ENCODE peak calls at places on chromosome 19, in five cellular contexts. One of them, this sample, is unnamed.

GRCh38 chr19:5131031-5131865 is 162.3 kb downstream of the KDM4B start:
- DNase-seq in stimulated activated CD8-positive, alpha-beta memory T cell treated with anti-CD3 and anti-CD28 coated beads, Interleukin-7, amount 100 ng/mL, for 1 hour: no peak
- DNase-seq in MCF 10A: no peak
- DNase-seq in activated CD8-positive, alpha-beta memory T cell treated with anti-CD3 and anti-CD28 coated beads, Interleukin-2, amount 10 ng/mL, durations not matched to agents 7 days and 5 days: no peak
- DNase-seq in RPMI7951: no peak
- DNase-seq in this sample: no peak

GRCh38 chr19:49605605-49606004 is 14.6 kb downstream of the PRR12 start:
- DNase-seq in stimulated activated CD8-positive, alpha-beta memory T cell treated with anti-CD3 and anti-CD28 coated beads, Interleukin-7, amount 100 ng/mL, for 1 hour: no peak
- DNase-seq in activated CD8-positive, alpha-beta memory T cell treated with anti-CD3 and anti-CD28 coated beads, Interleukin-2, amount 10 ng/mL, durations not matched to agents 7 days and 5 days: no peak
- DNase-seq in RPMI7951: no peak
- DNase-seq in MCF 10A: no peak
- DNase-seq in this sample: no peak

GRCh38 chr19:38648789-38649304 is 1.4 kb downstream of the ACTN4 start:
- DNase-seq in MCF 10A: peak
- DNase-seq in RPMI7951: no peak
- DNase-seq in activated CD8-positive, alpha-beta memory T cell treated with anti-CD3 and anti-CD28 coated beads, Interleukin-2, amount 10 ng/mL, durations not matched to agents 7 days and 5 days: no peak
- DNase-seq in stimulated activated CD8-positive, alpha-beta memory T cell treated with anti-CD3 and anti-CD28 coated beads, Interleukin-7, amount 100 ng/mL, for 1 hour: no peak
- DNase-seq in this sample: no peak

GRCh38 chr19:35247526-35248309 is 1.1 kb upstream of the LSR start:
- DNase-seq in stimulated activated CD8-positive, alpha-beta memory T cell treated with anti-CD3 and anti-CD28 coated beads, Interleukin-7, amount 100 ng/mL, for 1 hour: peak
- DNase-seq in activated CD8-positive, alpha-beta memory T cell treated with anti-CD3 and anti-CD28 coated beads, Interleukin-2, amount 10 ng/mL, durations not matched to agents 7 days and 5 days: peak
- DNase-seq in RPMI7951: no peak
- DNase-seq in MCF 10A: peak
- DNase-seq in this sample: no peak

GRCh38 chr19:1566392-1567115 is 1.6 kb downstream of the MEX3D start:
- DNase-seq in MCF 10A: peak
- DNase-seq in activated CD8-positive, alpha-beta memory T cell treated with anti-CD3 and anti-CD28 coated beads, Interleukin-2, amount 10 ng/mL, durations not matched to agents 7 days and 5 days: no peak
- DNase-seq in RPMI7951: peak
- DNase-seq in stimulated activated CD8-positive, alpha-beta memory T cell treated with anti-CD3 and anti-CD28 coated beads, Interleukin-7, amount 100 ng/mL, for 1 hour: no peak
- DNase-seq in this sample: no peak

GRCh38 chr19:43460362-43461016 is 4.9 kb downstream of the LYPD3 start:
- DNase-seq in RPMI7951: no peak
- DNase-seq in MCF 10A: no peak
- DNase-seq in activated CD8-positive, alpha-beta memory T cell treated with anti-CD3 and anti-CD28 coated beads, Interleukin-2, amount 10 ng/mL, durations not matched to agents 7 days and 5 days: no peak
- DNase-seq in stimulated activated CD8-positive, alpha-beta memory T cell treated with anti-CD3 and anti-CD28 coated beads, Interleukin-7, amount 100 ng/mL, for 1 hour: no peak
- DNase-seq in this sample: no peak

GRCh38 chr19:49129238-49129583 is 9.9 kb downstream of the PPFIA3 start:
- DNase-seq in activated CD8-positive, alpha-beta memory T cell treated with anti-CD3 and anti-CD28 coated beads, Interleukin-2, amount 10 ng/mL, durations not matched to agents 7 days and 5 days: no peak
- DNase-seq in stimulated activated CD8-positive, alpha-beta memory T cell treated with anti-CD3 and anti-CD28 coated beads, Interleukin-7, amount 100 ng/mL, for 1 hour: no peak
- DNase-seq in MCF 10A: no peak
- DNase-seq in RPMI7951: peak
- DNase-seq in this sample: no peak

GRCh38 chr19:57559404-57560025 is at the start of gene ZNF550:
- DNase-seq in RPMI7951: peak
- DNase-seq in activated CD8-positive, alpha-beta memory T cell treated with anti-CD3 and anti-CD28 coated beads, Interleukin-2, amount 10 ng/mL, durations not matched to agents 7 days and 5 days: peak
- DNase-seq in MCF 10A: peak
- DNase-seq in stimulated activated CD8-positive, alpha-beta memory T cell treated with anti-CD3 and anti-CD28 coated beads, Interleukin-7, amount 100 ng/mL, for 1 hour: peak
- DNase-seq in this sample: peak

GRCh38 chr19:8321760-8322637 is 703 bp downstream of the RPS28 start:
- DNase-seq in activated CD8-positive, alpha-beta memory T cell treated with anti-CD3 and anti-CD28 coated beads, Interleukin-2, amount 10 ng/mL, durations not matched to agents 7 days and 5 days: no peak
- DNase-seq in stimulated activated CD8-positive, alpha-beta memory T cell treated with anti-CD3 and anti-CD28 coated beads, Interleukin-7, amount 100 ng/mL, for 1 hour: no peak
- DNase-seq in MCF 10A: no peak
- DNase-seq in RPMI7951: no peak
- DNase-seq in this sample: no peak

GRCh38 chr19:5934779-5935472 is 20.9 kb downstream of the CAPS start:
- DNase-seq in RPMI7951: peak
- DNase-seq in activated CD8-positive, alpha-beta memory T cell treated with anti-CD3 and anti-CD28 coated beads, Interleukin-2, amount 10 ng/mL, durations not matched to agents 7 days and 5 days: no peak
- DNase-seq in stimulated activated CD8-positive, alpha-beta memory T cell treated with anti-CD3 and anti-CD28 coated beads, Interleukin-7, amount 100 ng/mL, for 1 hour: no peak
- DNase-seq in MCF 10A: no peak
- DNase-seq in this sample: no peak

GRCh38 chr19:46515879-46516350 is 20.2 kb upstream of the PNMA8B start:
- DNase-seq in MCF 10A: peak
- DNase-seq in RPMI7951: peak
- DNase-seq in activated CD8-positive, alpha-beta memory T cell treated with anti-CD3 and anti-CD28 coated beads, Interleukin-2, amount 10 ng/mL, durations not matched to agents 7 days and 5 days: no peak
- DNase-seq in stimulated activated CD8-positive, alpha-beta memory T cell treated with anti-CD3 and anti-CD28 coated beads, Interleukin-7, amount 100 ng/mL, for 1 hour: no peak
- DNase-seq in this sample: no peak

GRCh38 chr19:47998800-47999199 is 4.4 kb downstream of the ELSPBP1 start:
- DNase-seq in stimulated activated CD8-positive, alpha-beta memory T cell treated with anti-CD3 and anti-CD28 coated beads, Interleukin-7, amount 100 ng/mL, for 1 hour: no peak
- DNase-seq in RPMI7951: no peak
- DNase-seq in activated CD8-positive, alpha-beta memory T cell treated with anti-CD3 and anti-CD28 coated beads, Interleukin-2, amount 10 ng/mL, durations not matched to agents 7 days and 5 days: no peak
- DNase-seq in MCF 10A: no peak
- DNase-seq in this sample: no peak

GRCh38 chr19:21947775-21948174 is 63.0 kb downstream of the ZNF208 start:
- DNase-seq in activated CD8-positive, alpha-beta memory T cell treated with anti-CD3 and anti-CD28 coated beads, Interleukin-2, amount 10 ng/mL, durations not matched to agents 7 days and 5 days: no peak
- DNase-seq in stimulated activated CD8-positive, alpha-beta memory T cell treated with anti-CD3 and anti-CD28 coated beads, Interleukin-7, amount 100 ng/mL, for 1 hour: no peak
- DNase-seq in RPMI7951: peak
- DNase-seq in MCF 10A: peak
- DNase-seq in this sample: no peak

GRCh38 chr19:18683955-18684641 is 618 bp downstream of the CRTC1 start:
- DNase-seq in activated CD8-positive, alpha-beta memory T cell treated with anti-CD3 and anti-CD28 coated beads, Interleukin-2, amount 10 ng/mL, durations not matched to agents 7 days and 5 days: no peak
- DNase-seq in MCF 10A: no peak
- DNase-seq in RPMI7951: no peak
- DNase-seq in stimulated activated CD8-positive, alpha-beta memory T cell treated with anti-CD3 and anti-CD28 coated beads, Interleukin-7, amount 100 ng/mL, for 1 hour: no peak
- DNase-seq in this sample: no peak

GRCh38 chr19:45113628-45114027 is 20.6 kb downstream of the PPP1R37 start:
- DNase-seq in activated CD8-positive, alpha-beta memory T cell treated with anti-CD3 and anti-CD28 coated beads, Interleukin-2, amount 10 ng/mL, durations not matched to agents 7 days and 5 days: no peak
- DNase-seq in RPMI7951: no peak
- DNase-seq in stimulated activated CD8-positive, alpha-beta memory T cell treated with anti-CD3 and anti-CD28 coated beads, Interleukin-7, amount 100 ng/mL, for 1 hour: no peak
- DNase-seq in MCF 10A: no peak
- DNase-seq in this sample: no peak

GRCh38 chr19:1618157-1619093 is 13.2 kb upstream of the UQCR11 start:
- DNase-seq in activated CD8-positive, alpha-beta memory T cell treated with anti-CD3 and anti-CD28 coated beads, Interleukin-2, amount 10 ng/mL, durations not matched to agents 7 days and 5 days: peak
- DNase-seq in MCF 10A: peak
- DNase-seq in stimulated activated CD8-positive, alpha-beta memory T cell treated with anti-CD3 and anti-CD28 coated beads, Interleukin-7, amount 100 ng/mL, for 1 hour: no peak
- DNase-seq in RPMI7951: peak
- DNase-seq in this sample: no peak

GRCh38 chr19:10887616-10888367 is 16.4 kb downstream of the CARM1 start:
- DNase-seq in RPMI7951: no peak
- DNase-seq in stimulated activated CD8-positive, alpha-beta memory T cell treated with anti-CD3 and anti-CD28 coated beads, Interleukin-7, amount 100 ng/mL, for 1 hour: no peak
- DNase-seq in MCF 10A: no peak
- DNase-seq in activated CD8-positive, alpha-beta memory T cell treated with anti-CD3 and anti-CD28 coated beads, Interleukin-2, amount 10 ng/mL, durations not matched to agents 7 days and 5 days: no peak
- DNase-seq in this sample: no peak

GRCh38 chr19:13366529-13367143 is 139.6 kb downstream of the CACNA1A start:
- DNase-seq in activated CD8-positive, alpha-beta memory T cell treated with anti-CD3 and anti-CD28 coated beads, Interleukin-2, amount 10 ng/mL, durations not matched to agents 7 days and 5 days: no peak
- DNase-seq in RPMI7951: peak
- DNase-seq in MCF 10A: peak
- DNase-seq in stimulated activated CD8-positive, alpha-beta memory T cell treated with anti-CD3 and anti-CD28 coated beads, Interleukin-7, amount 100 ng/mL, for 1 hour: no peak
- DNase-seq in this sample: no peak

GRCh38 chr19:38644719-38645118 is 2.7 kb upstream of the ACTN4 start:
- DNase-seq in MCF 10A: no peak
- DNase-seq in stimulated activated CD8-positive, alpha-beta memory T cell treated with anti-CD3 and anti-CD28 coated beads, Interleukin-7, amount 100 ng/mL, for 1 hour: no peak
- DNase-seq in activated CD8-positive, alpha-beta memory T cell treated with anti-CD3 and anti-CD28 coated beads, Interleukin-2, amount 10 ng/mL, durations not matched to agents 7 days and 5 days: no peak
- DNase-seq in RPMI7951: no peak
- DNase-seq in this sample: no peak

GRCh38 chr19:7550987-7551761 is 15.7 kb downstream of the PNPLA6 start:
- DNase-seq in RPMI7951: peak
- DNase-seq in stimulated activated CD8-positive, alpha-beta memory T cell treated with anti-CD3 and anti-CD28 coated beads, Interleukin-7, amount 100 ng/mL, for 1 hour: no peak
- DNase-seq in activated CD8-positive, alpha-beta memory T cell treated with anti-CD3 and anti-CD28 coated beads, Interleukin-2, amount 10 ng/mL, durations not matched to agents 7 days and 5 days: no peak
- DNase-seq in MCF 10A: no peak
- DNase-seq in this sample: no peak

GRCh38 chr19:29320076-29320475 is 107.1 kb upstream of the UQCRFS1 start:
- DNase-seq in RPMI7951: no peak
- DNase-seq in activated CD8-positive, alpha-beta memory T cell treated with anti-CD3 and anti-CD28 coated beads, Interleukin-2, amount 10 ng/mL, durations not matched to agents 7 days and 5 days: no peak
- DNase-seq in MCF 10A: no peak
- DNase-seq in stimulated activated CD8-positive, alpha-beta memory T cell treated with anti-CD3 and anti-CD28 coated beads, Interleukin-7, amount 100 ng/mL, for 1 hour: no peak
- DNase-seq in this sample: no peak

GRCh38 chr19:45446944-45447343 is 20.9 kb upstream of the FOSB start:
- DNase-seq in stimulated activated CD8-positive, alpha-beta memory T cell treated with anti-CD3 and anti-CD28 coated beads, Interleukin-7, amount 100 ng/mL, for 1 hour: no peak
- DNase-seq in RPMI7951: no peak
- DNase-seq in MCF 10A: peak
- DNase-seq in activated CD8-positive, alpha-beta memory T cell treated with anti-CD3 and anti-CD28 coated beads, Interleukin-2, amount 10 ng/mL, durations not matched to agents 7 days and 5 days: no peak
- DNase-seq in this sample: no peak

GRCh38 chr19:10001899-10002298 is 8.4 kb downstream of the COL5A3 start:
- DNase-seq in activated CD8-positive, alpha-beta memory T cell treated with anti-CD3 and anti-CD28 coated beads, Interleukin-2, amount 10 ng/mL, durations not matched to agents 7 days and 5 days: no peak
- DNase-seq in RPMI7951: peak
- DNase-seq in stimulated activated CD8-positive, alpha-beta memory T cell treated with anti-CD3 and anti-CD28 coated beads, Interleukin-7, amount 100 ng/mL, for 1 hour: no peak
- DNase-seq in MCF 10A: peak
- DNase-seq in this sample: no peak

GRCh38 chr19:28351761-28352160 is 861.2 kb downstream of the UQCRFS1 start:
- DNase-seq in MCF 10A: no peak
- DNase-seq in stimulated activated CD8-positive, alpha-beta memory T cell treated with anti-CD3 and anti-CD28 coated beads, Interleukin-7, amount 100 ng/mL, for 1 hour: no peak
- DNase-seq in RPMI7951: peak
- DNase-seq in activated CD8-positive, alpha-beta memory T cell treated with anti-CD3 and anti-CD28 coated beads, Interleukin-2, amount 10 ng/mL, durations not matched to agents 7 days and 5 days: no peak
- DNase-seq in this sample: no peak

GRCh38 chr19:50705422-50706019 is 14.1 kb downstream of the SHANK1 start:
- DNase-seq in MCF 10A: peak
- DNase-seq in activated CD8-positive, alpha-beta memory T cell treated with anti-CD3 and anti-CD28 coated beads, Interleukin-2, amount 10 ng/mL, durations not matched to agents 7 days and 5 days: peak
- DNase-seq in RPMI7951: peak
- DNase-seq in stimulated activated CD8-positive, alpha-beta memory T cell treated with anti-CD3 and anti-CD28 coated beads, Interleukin-7, amount 100 ng/mL, for 1 hour: no peak
- DNase-seq in this sample: no peak

GRCh38 chr19:41701401-41702075 is 6.9 kb upstream of the CEACAM5 start:
- DNase-seq in activated CD8-positive, alpha-beta memory T cell treated with anti-CD3 and anti-CD28 coated beads, Interleukin-2, amount 10 ng/mL, durations not matched to agents 7 days and 5 days: peak
- DNase-seq in RPMI7951: no peak
- DNase-seq in stimulated activated CD8-positive, alpha-beta memory T cell treated with anti-CD3 and anti-CD28 coated beads, Interleukin-7, amount 100 ng/mL, for 1 hour: no peak
- DNase-seq in MCF 10A: peak
- DNase-seq in this sample: no peak

GRCh38 chr19:23098988-23099387 is 17.8 kb upstream of the ZNF730 start:
- DNase-seq in RPMI7951: no peak
- DNase-seq in stimulated activated CD8-positive, alpha-beta memory T cell treated with anti-CD3 and anti-CD28 coated beads, Interleukin-7, amount 100 ng/mL, for 1 hour: no peak
- DNase-seq in activated CD8-positive, alpha-beta memory T cell treated with anti-CD3 and anti-CD28 coated beads, Interleukin-2, amount 10 ng/mL, durations not matched to agents 7 days and 5 days: no peak
- DNase-seq in MCF 10A: no peak
- DNase-seq in this sample: no peak

GRCh38 chr19:14443632-14444216 is 10.6 kb downstream of the PKN1 start:
- DNase-seq in stimulated activated CD8-positive, alpha-beta memory T cell treated with anti-CD3 and anti-CD28 coated beads, Interleukin-7, amount 100 ng/mL, for 1 hour: no peak
- DNase-seq in MCF 10A: no peak
- DNase-seq in activated CD8-positive, alpha-beta memory T cell treated with anti-CD3 and anti-CD28 coated beads, Interleukin-2, amount 10 ng/mL, durations not matched to agents 7 days and 5 days: no peak
- DNase-seq in RPMI7951: no peak
- DNase-seq in this sample: no peak

GRCh38 chr19:50536662-50537305 is 23.1 kb upstream of the ASPDH start:
- DNase-seq in MCF 10A: no peak
- DNase-seq in stimulated activated CD8-positive, alpha-beta memory T cell treated with anti-CD3 and anti-CD28 coated beads, Interleukin-7, amount 100 ng/mL, for 1 hour: no peak
- DNase-seq in RPMI7951: no peak
- DNase-seq in activated CD8-positive, alpha-beta memory T cell treated with anti-CD3 and anti-CD28 coated beads, Interleukin-2, amount 10 ng/mL, durations not matched to agents 7 days and 5 days: no peak
- DNase-seq in this sample: no peak

GRCh38 chr19:3692141-3693029 is 7.9 kb downstream of the PIP5K1C start:
- DNase-seq in stimulated activated CD8-positive, alpha-beta memory T cell treated with anti-CD3 and anti-CD28 coated beads, Interleukin-7, amount 100 ng/mL, for 1 hour: no peak
- DNase-seq in RPMI7951: no peak
- DNase-seq in MCF 10A: peak
- DNase-seq in activated CD8-positive, alpha-beta memory T cell treated with anti-CD3 and anti-CD28 coated beads, Interleukin-2, amount 10 ng/mL, durations not matched to agents 7 days and 5 days: no peak
- DNase-seq in this sample: no peak

GRCh38 chr19:33273065-33273736 is 29.1 kb downstream of the CEBPA start:
- DNase-seq in activated CD8-positive, alpha-beta memory T cell treated with anti-CD3 and anti-CD28 coated beads, Interleukin-2, amount 10 ng/mL, durations not matched to agents 7 days and 5 days: no peak
- DNase-seq in stimulated activated CD8-positive, alpha-beta memory T cell treated with anti-CD3 and anti-CD28 coated beads, Interleukin-7, amount 100 ng/mL, for 1 hour: no peak
- DNase-seq in MCF 10A: no peak
- DNase-seq in RPMI7951: no peak
- DNase-seq in this sample: no peak

GRCh38 chr19:4357095-4357797 is 13.9 kb downstream of the MPND start:
- DNase-seq in stimulated activated CD8-positive, alpha-beta memory T cell treated with anti-CD3 and anti-CD28 coated beads, Interleukin-7, amount 100 ng/mL, for 1 hour: no peak
- DNase-seq in MCF 10A: no peak
- DNase-seq in RPMI7951: no peak
- DNase-seq in activated CD8-positive, alpha-beta memory T cell treated with anti-CD3 and anti-CD28 coated beads, Interleukin-2, amount 10 ng/mL, durations not matched to agents 7 days and 5 days: no peak
- DNase-seq in this sample: no peak

GRCh38 chr19:47618771-47619170 is 9.8 kb downstream of the BICRA start:
- DNase-seq in MCF 10A: no peak
- DNase-seq in stimulated activated CD8-positive, alpha-beta memory T cell treated with anti-CD3 and anti-CD28 coated beads, Interleukin-7, amount 100 ng/mL, for 1 hour: no peak
- DNase-seq in RPMI7951: no peak
- DNase-seq in activated CD8-positive, alpha-beta memory T cell treated with anti-CD3 and anti-CD28 coated beads, Interleukin-2, amount 10 ng/mL, durations not matched to agents 7 days and 5 days: no peak
- DNase-seq in this sample: no peak

GRCh38 chr19:16000024-16000687 is 51.3 kb downstream of the OR10H4 start:
- DNase-seq in MCF 10A: no peak
- DNase-seq in activated CD8-positive, alpha-beta memory T cell treated with anti-CD3 and anti-CD28 coated beads, Interleukin-2, amount 10 ng/mL, durations not matched to agents 7 days and 5 days: no peak
- DNase-seq in RPMI7951: no peak
- DNase-seq in stimulated activated CD8-positive, alpha-beta memory T cell treated with anti-CD3 and anti-CD28 coated beads, Interleukin-7, amount 100 ng/mL, for 1 hour: no peak
- DNase-seq in this sample: no peak

GRCh38 chr19:57027360-57027759 is 92.4 kb upstream of the USP29 start:
- DNase-seq in activated CD8-positive, alpha-beta memory T cell treated with anti-CD3 and anti-CD28 coated beads, Interleukin-2, amount 10 ng/mL, durations not matched to agents 7 days and 5 days: no peak
- DNase-seq in stimulated activated CD8-positive, alpha-beta memory T cell treated with anti-CD3 and anti-CD28 coated beads, Interleukin-7, amount 100 ng/mL, for 1 hour: no peak
- DNase-seq in MCF 10A: no peak
- DNase-seq in RPMI7951: no peak
- DNase-seq in this sample: no peak

This sample was measured in esophagus squamous epithelium.